ENCODE peak calls at places on chromosomes 6 and 20, in six cellular contexts. K is HepG2, H is K562, R is GM12892, U is GM12878, T is H1. S is an unnamed sample.

GRCh38 chr6:40695750-40696415 is 108.7 kb upstream of the LRFN2 start:
- DNase-seq in K (no peak), H (no peak), R (no peak), U (no peak), T (no peak), S (no peak)

GRCh38 chr20:13856356-13856755 is 71.5 kb downstream of the NDUFAF5 start:
- DNase-seq in K (no peak), H (no peak), R (no peak), U (no peak), T (no peak), S (no peak)

GRCh38 chr6:159899994-159900745 is 9.4 kb downstream of the MAS1 start:
- DNase-seq in K (no peak), H (no peak), R (no peak), U (no peak), T (no peak), S (no peak)

GRCh38 chr20:44532248-44532980 is 10.5 kb upstream of the SERINC3 start:
- DNase-seq in K (no peak), H (no peak), R (no peak), U (no peak), T (no peak), S (no peak)

GRCh38 chr6:25660512-25660911 is 8.5 kb downstream of the SCGN start:
- DNase-seq in K (peak; percentile 75), H (no peak), R (no peak), U (no peak), T (no peak), S (no peak)

GRCh38 chr6:44771647-44772415 is 384.3 kb downstream of the CDC5L start:
- DNase-seq in K (no peak), H (no peak), R (no peak), U (no peak), T (peak; percentile 44), S (no peak)

GRCh38 chr20:50845566-50846211 is 50.8 kb downstream of the BCAS4 start:
- DNase-seq in K (no peak), H (no peak), R (no peak), U (no peak), T (no peak), S (no peak)

GRCh38 chr6:31356216-31356945 is 598 bp downstream of the HLA-B start:
- DNase-seq in K (no peak), H (no peak), R (peak; percentile 43), U (no peak), T (no peak), S (no peak)

GRCh38 chr6:108630050-108630714 is 69.5 kb downstream of the FOXO3 start:
- DNase-seq in K (no peak), H (no peak), R (no peak), U (no peak), T (no peak), S (no peak)

GRCh38 chr20:23651117-23651516 is 13.4 kb upstream of the CST3 start:
- DNase-seq in K (no peak), H (no peak), R (no peak), U (no peak), T (no peak), S (no peak)

GRCh38 chr20:46215913-46216707 is 92.2 kb downstream of the CDH22 start:
- DNase-seq in K (peak; percentile 55), H (peak; percentile 80), R (no peak), U (no peak), T (peak; percentile 81), S (no peak)

GRCh38 chr20:60310551-60310950 is 352.3 kb downstream of the CDH26 start:
- DNase-seq in K (no peak), H (no peak), R (no peak), U (no peak), T (no peak), S (no peak)

GRCh38 chr6:37582309-37582708 is 82.6 kb upstream of the CCDC167 start:
- DNase-seq in K (no peak), H (no peak), R (no peak), U (no peak), T (no peak), S (no peak)

GRCh38 chr20:37615507-37616425 is 78.1 kb upstream of the CTNNBL1 start:
- DNase-seq in K (peak; percentile 62), H (peak; percentile 71), R (no peak), U (no peak), T (peak; percentile 19), S (peak; percentile 42)

GRCh38 chr20:47789081-47789998 is 4.1 kb upstream of the SULF2 start:
- DNase-seq in K (no peak), H (no peak), R (no peak), U (no peak), T (no peak), S (no peak)

GRCh38 chr6:135060076-135060475 is 5.5 kb upstream of the HBS1L start:
- DNase-seq in K (no peak), H (no peak), R (no peak), U (no peak), T (no peak), S (no peak)

GRCh38 chr6:14567031-14567430 is 449.5 kb downstream of the CD83 start:
- DNase-seq in K (no peak), H (no peak), R (no peak), U (no peak), T (no peak), S (no peak)

GRCh38 chr20:16293590-16293989 is 279.7 kb downstream of the KIF16B start:
- DNase-seq in K (no peak), H (no peak), R (no peak), U (no peak), T (no peak), S (no peak)

GRCh38 chr6:30836431-30836866 is 47.9 kb upstream of the DDR1 start:
- DNase-seq in K (no peak), H (no peak), R (no peak), U (no peak), T (no peak), S (no peak)

GRCh38 chr6:154916857-154917256 is 78.3 kb upstream of the TIAM2 start:
- DNase-seq in K (no peak), H (no peak), R (no peak), U (no peak), T (no peak), S (no peak)

GRCh38 chr6:132912273-132912672 is 97.9 kb downstream of the RPS12 start:
- DNase-seq in K (no peak), H (no peak), R (no peak), U (no peak), T (no peak), S (no peak)

GRCh38 chr20:48489656-48490055 is 338.1 kb downstream of the PREX1 start:
- DNase-seq in K (no peak), H (no peak), R (no peak), U (no peak), T (no peak), S (no peak)

GRCh38 chr20:57392512-57393271 is 1.5 kb downstream of the RBM38 start:
- DNase-seq in K (no peak), H (no peak), R (no peak), U (no peak), T (no peak), S (no peak)

GRCh38 chr20:31819083-31819784 is at the start of gene MYLK2:
- DNase-seq in K (no peak), H (no peak), R (no peak), U (no peak), T (no peak), S (no peak)

GRCh38 chr6:110944681-110945151 is 13.8 kb upstream of the GTF3C6 start:
- DNase-seq in K (peak; percentile 9), H (peak; percentile 26), R (peak; percentile 50), U (peak; percentile 94), T (no peak), S (peak; percentile 46)

GRCh38 chr20:19407731-19408130 is 195.3 kb downstream of the SLC24A3 start:
- DNase-seq in K (no peak), H (no peak), R (no peak), U (no peak), T (no peak), S (no peak)

GRCh38 chr6:53214172-53214571 is 65.5 kb upstream of the GCM1 start:
- DNase-seq in K (no peak), H (no peak), R (no peak), U (no peak), T (no peak), S (no peak)
- TF ChIP-seq POLR2AphosphoS5 in K (no peak), H (no peak), R (no peak), U (no peak), T (no peak), S (no peak)

DNA sequence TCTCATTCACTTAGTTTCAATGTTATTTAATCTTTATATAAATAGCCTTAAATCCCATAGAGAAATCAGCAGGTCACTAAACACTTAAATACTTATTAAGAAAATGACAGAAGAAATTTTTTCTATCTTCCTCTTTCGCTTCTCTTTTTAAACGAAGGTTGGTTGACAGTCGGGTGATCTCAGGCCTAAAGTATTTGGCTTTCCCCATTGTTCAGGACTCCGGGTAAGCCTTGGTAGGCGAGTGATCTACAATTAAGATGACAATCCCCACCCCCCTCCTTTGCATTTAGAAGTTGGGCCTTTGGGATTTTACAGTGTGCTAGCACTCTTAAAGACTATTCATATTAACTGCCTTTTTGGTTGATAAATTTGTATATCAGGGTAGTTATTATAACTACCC is 19.7 kb upstream of the UTRN start:
- DNase-seq in K (peak; percentile 67), H (no peak), R (no peak), U (peak; percentile 28), T (no peak), S (peak; percentile 37)
- TF ChIP-seq TAF1 in K (no peak), H (no peak), R (no peak), U (no peak), T (no peak), S (no peak)

GRCh38 chr6:95280690-95281273 is 296.6 kb upstream of the MANEA start:
- DNase-seq in K (no peak), H (peak; percentile 7), R (no peak), U (no peak), T (no peak), S (no peak)
- TF ChIP-seq POLR2AphosphoS5 in K (no peak), H (no peak), R (no peak), U (no peak), T (no peak), S (no peak)

DNA sequence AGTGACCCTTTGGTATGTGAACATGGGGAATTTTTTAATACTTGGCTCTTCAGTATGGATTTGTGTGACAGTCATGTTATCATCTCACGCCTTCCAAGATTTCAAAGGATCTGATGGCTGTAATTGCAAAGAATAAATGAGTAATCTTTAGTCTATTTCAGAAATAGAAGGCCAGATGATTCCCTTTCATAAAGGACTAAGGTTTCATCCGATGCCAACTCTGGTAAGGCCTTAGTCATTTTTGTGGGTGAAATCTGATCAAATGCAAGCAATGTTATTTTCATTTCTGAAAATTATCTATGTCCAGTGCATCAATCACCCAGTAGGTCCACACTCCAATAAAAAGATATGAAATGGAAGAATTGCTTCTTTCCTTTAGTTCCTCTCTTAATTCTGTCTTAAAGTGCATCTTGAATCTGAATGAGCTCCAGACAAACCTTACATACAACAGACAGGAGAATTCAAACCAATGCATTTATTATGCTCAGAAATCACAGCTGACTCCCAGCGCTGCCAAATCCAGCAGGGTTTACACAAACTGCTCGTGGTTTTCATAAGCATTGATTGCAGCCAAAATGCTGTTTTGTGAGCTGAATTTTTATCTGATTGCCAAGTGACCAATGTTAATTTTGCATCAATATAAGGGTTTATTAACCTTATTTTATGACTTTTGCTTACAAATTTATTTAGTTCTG is 565.2 kb upstream of the MARCKS start:
- DNase-seq in K (no peak), H (no peak), R (no peak), U (no peak), T (no peak), S (no peak)
- TF ChIP-seq TAF1 in K (no peak), H (no peak), R (no peak), U (no peak), T (no peak), S (no peak)